ENCODE peak calls at places on chromosomes 1 and 21, in nine cellular contexts. M, H, E, O, A, N, T, P and G are unnamed samples.

GRCh38 chr1:185450917-185451316 is 133.9 kb upstream of the IVNS1ABP start:
- DNase-seq in E (no peak), N (peak), H (no peak), O (no peak), M (no peak), T (no peak), P (no peak), A (no peak), G (no peak)

GRCh38 chr1:160373696-160374095 is 6.8 kb downstream of the NHLH1 start:
- DNase-seq in P (no peak), T (no peak), N (no peak), M (no peak), H (no peak), E (no peak), A (no peak), O (no peak), G (no peak)

GRCh38 chr1:111204211-111204883 is 3.9 kb upstream of the DENND2D start:
- DNase-seq in P (no peak), O (no peak), A (peak), M (peak), T (peak), N (no peak), H (peak), E (peak), G (peak)

GRCh38 chr1:211925016-211925415 is 94.5 kb upstream of the LPGAT1 start:
- DNase-seq in N (no peak), P (no peak), O (no peak), H (no peak), M (peak), A (no peak), E (peak), T (no peak), G (no peak)

GRCh38 chr1:159014851-159015250 is 5.1 kb downstream of the IFI16 start:
- DNase-seq in N (no peak), P (no peak), H (no peak), T (no peak), M (no peak), A (no peak), O (no peak), E (no peak), G (no peak)

GRCh38 chr1:166947398-166948043 is 27.8 kb downstream of the ILDR2 start:
- DNase-seq in H (peak), E (peak), O (peak), N (peak), P (no peak), T (no peak), A (peak), M (no peak), G (peak)

GRCh38 chr21:42687796-42688195 is 34.4 kb downstream of the PDE9A start:
- DNase-seq in N (no peak), O (no peak), P (no peak), T (no peak), A (no peak), E (no peak), M (no peak), H (peak), G (no peak)

GRCh38 chr1:157334041-157334440 is 195.8 kb upstream of the ETV3 start:
- DNase-seq in O (no peak), N (no peak), P (no peak), E (no peak), H (no peak), A (no peak), T (no peak), M (no peak), G (no peak)

GRCh38 chr1:39901486-39902120 is at the start of gene MYCL:
- DNase-seq in P (no peak), T (peak), N (peak), H (peak), M (peak), O (peak), E (peak), A (peak), G (peak)

GRCh38 chr21:44301961-44302406 is 2.1 kb downstream of the PFKL start:
- DNase-seq in M (peak), T (no peak), N (no peak), P (no peak), O (no peak), E (no peak), H (no peak), A (no peak), G (no peak)

GRCh38 chr1:153470707-153471106 is 10.3 kb upstream of the S100A7 start:
- DNase-seq in T (no peak), P (no peak), A (no peak), E (no peak), H (no peak), O (no peak), M (no peak), N (no peak), G (no peak)

GRCh38 chr1:64948905-64949833 is 17.2 kb downstream of the JAK1 start:
- DNase-seq in H (no peak), O (no peak), P (no peak), M (no peak), A (no peak), E (peak), N (peak), T (no peak), G (no peak)

GRCh38 chr1:220918285-220918951 is 39.2 kb downstream of the HLX start:
- DNase-seq in M (no peak), O (no peak), A (no peak), N (no peak), T (no peak), H (no peak), P (no peak), E (no peak), G (no peak)

GRCh38 chr1:54439550-54440223 is 33.5 kb upstream of the SSBP3 start:
- DNase-seq in H (no peak), M (no peak), A (no peak), P (no peak), E (no peak), O (no peak), T (no peak), N (no peak), G (no peak)

GRCh38 chr1:168603501-168604107 is 27.2 kb downstream of the XCL1 start:
- DNase-seq in A (peak), O (peak), P (peak), N (peak), M (peak), E (peak), H (peak), T (peak), G (peak)

GRCh38 chr1:29706936-29707335 is 470.6 kb downstream of the PTPRU start:
- DNase-seq in A (no peak), O (peak), E (peak), N (peak), T (no peak), H (no peak), P (no peak), M (peak), G (peak)

GRCh38 chr1:9767964-9768668 is 55.6 kb downstream of the CLSTN1 start:
- DNase-seq in H (no peak), P (no peak), T (no peak), E (no peak), N (peak), O (no peak), M (peak), A (no peak), G (no peak)

GRCh38 chr1:66648896-66649597 is 103.2 kb upstream of the DYNLT5 start:
- DNase-seq in T (no peak), A (no peak), P (no peak), E (no peak), O (no peak), M (peak), N (no peak), H (no peak), G (peak)

GRCh38 chr1:209045326-209046057 is 538.0 kb upstream of the CAMK1G start:
- DNase-seq in T (no peak), P (no peak), H (no peak), N (no peak), M (no peak), O (peak), E (no peak), A (peak), G (no peak)

GRCh38 chr1:45879885-45880598 is 76.6 kb downstream of the MAST2 start:
- DNase-seq in T (no peak), H (no peak), N (no peak), E (no peak), O (no peak), M (peak), A (no peak), P (no peak), G (no peak)

GRCh38 chr1:34870395-34870794 is 10.8 kb upstream of the SMIM12 start:
- DNase-seq in P (no peak), A (no peak), O (no peak), N (no peak), E (no peak), M (no peak), T (no peak), H (no peak), G (no peak)

DNA sequence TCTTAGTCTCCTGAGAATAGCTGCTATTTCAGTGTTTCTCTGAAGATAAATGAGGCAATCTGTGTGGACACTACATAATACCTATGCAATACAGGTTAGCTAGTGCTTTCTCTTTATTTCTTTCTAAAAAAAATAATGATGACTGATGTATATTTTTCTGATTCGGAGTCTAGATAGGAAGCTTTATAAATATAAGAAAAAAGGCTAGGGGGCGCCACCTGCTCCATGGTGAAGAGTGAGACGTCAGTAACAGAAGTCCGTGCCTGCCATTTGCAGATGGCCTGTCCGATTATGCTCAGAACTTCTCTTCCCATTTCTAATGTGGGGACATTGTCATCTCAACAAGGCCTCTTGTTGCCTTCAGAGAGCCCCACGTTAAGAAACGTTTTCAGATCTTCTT is 26.4 kb downstream of the QSOX1 start:
- DNase-seq in T (no peak), E (peak), P (no peak), M (no peak), A (no peak), N (peak), O (peak), H (no peak), G (no peak)
- TF ChIP-seq CTCF in T (no peak), E (peak), P (peak), M (peak), A (peak), N (peak), O (peak), H (no peak), G (no peak)

GRCh38 chr1:93608188-93609109 is 73.2 kb downstream of the BCAR3 start:
- DNase-seq in T (no peak), M (no peak), E (no peak), H (no peak), A (no peak), P (no peak), N (no peak), O (no peak), G (no peak)
- TF ChIP-seq CTCF in T (no peak), M (no peak), E (no peak), H (peak), A (no peak), P (no peak), N (no peak), O (no peak), G (no peak)

DNA sequence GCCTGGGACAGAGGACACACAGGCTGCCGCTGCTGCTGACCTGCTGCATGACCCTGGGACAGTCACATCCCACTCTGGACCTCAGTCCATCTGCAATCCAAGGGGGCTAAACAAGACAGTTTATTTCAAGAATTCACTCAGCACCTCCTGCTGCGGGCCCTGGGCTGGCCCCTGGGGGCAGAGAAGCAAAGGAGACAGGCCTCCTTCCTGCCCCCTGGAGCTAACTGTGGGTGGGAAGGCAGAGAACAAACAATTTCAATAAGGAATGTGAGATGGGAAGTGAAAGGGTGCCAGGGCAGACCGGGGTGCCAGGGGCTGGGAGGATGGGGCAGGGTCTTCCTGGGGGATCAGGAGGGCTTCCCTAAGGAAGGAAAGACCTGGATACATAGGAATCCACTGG is 60.0 kb downstream of the TAS1R2 start:
- DNase-seq in E (no peak), P (no peak), N (no peak), O (no peak), T (no peak), H (no peak), A (no peak), M (no peak), G (no peak)
- TF ChIP-seq CTCF in E (no peak), P (no peak), N (no peak), O (no peak), T (no peak), H (no peak), A (no peak), M (no peak), G (no peak)

DNA sequence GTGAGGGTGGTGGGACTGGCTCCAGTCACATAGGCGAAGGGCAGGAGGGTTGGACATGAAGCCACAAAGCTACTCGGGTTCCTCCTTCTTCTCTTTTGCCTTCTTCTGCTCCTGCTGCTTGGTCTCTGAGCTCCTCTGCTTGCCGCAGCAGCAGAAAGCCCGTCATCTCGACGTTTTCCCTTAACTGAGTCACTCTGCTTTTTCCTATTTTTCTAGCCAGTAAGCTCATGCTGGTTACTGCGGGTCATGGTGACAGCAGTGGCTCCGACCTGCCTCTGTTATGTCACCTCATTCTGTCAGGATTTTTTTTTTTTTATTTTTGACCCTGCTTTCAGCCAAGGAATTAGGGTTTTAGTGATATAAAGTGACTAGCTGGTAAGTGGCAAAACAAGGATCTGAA is 2.6 kb upstream of the FMOD start:
- DNase-seq in N (no peak), A (no peak), P (no peak), E (no peak), O (no peak), H (no peak), M (no peak), T (no peak), G (no peak)
- TF ChIP-seq CTCF in N (no peak), A (no peak), P (no peak), E (no peak), O (no peak), H (no peak), M (no peak), T (no peak), G (no peak)